ENCODE peak calls at places on chromosomes 4 and X, in nine cellular contexts. O is BE2C; W is OCI-M1; P is EH; E is activated naive CD8-positive, alpha-beta T cell treated with anti-CD3 and anti-CD28 coated beads, Interleukin-2, amount 10 ng/mL, durations not matched to agents 7 days and 5 days; U is HFFc6; J is stimulated activated CD4-positive, alpha-beta T cell treated with anti-CD3 and anti-CD28 coated beads, Interleukin-2, amount 100 ng/mL, for 4 hours; N is activated gamma-delta T cell treated with anti-CD3 and anti-CD28 coated beads, Interleukin-2, amount 50 U/mL, for 16 hours; I is T-helper 17 cell. S is an unnamed sample.

GRCh38 chrX:14916017-14916674 is 42.9 kb downstream of the MOSPD2 start:
- DNase-seq in O (peak; percentile 10), W (no peak), P (peak; percentile 76), E (no peak), U (peak; percentile 69), J (no peak), N (no peak), I (no peak), S (no peak)

GRCh38 chrX:119478504-119478903 is 10.3 kb downstream of the SLC25A5 start:
- DNase-seq in O (no peak), W (peak; percentile 32), P (no peak), E (no peak), U (no peak), J (no peak), N (no peak), I (no peak), S (no peak)

GRCh38 chrX:46381630-46382029 is 163.6 kb downstream of the ZNF674 start:
- DNase-seq in O (peak; percentile 4), W (peak; percentile 51), P (peak; percentile 26), E (no peak), U (peak; percentile 2), J (no peak), N (no peak), I (no peak), S (peak; percentile 49)

GRCh38 chr4:139530833-139531427 is 25.1 kb downstream of the SETD7 start:
- DNase-seq in O (peak; percentile 72), W (peak; percentile 83), P (peak; percentile 35), E (no peak), U (no peak), J (peak; percentile 42), N (peak; percentile 51), I (peak; percentile 24), S (peak; percentile 75)

GRCh38 chr4:123077330-123077729 is 154.9 kb upstream of the NUDT6 start:
- DNase-seq in O (no peak), W (no peak), P (no peak), E (no peak), U (no peak), J (no peak), N (no peak), I (no peak), S (no peak)

GRCh38 chr4:149897784-149898183 is 82.1 kb upstream of the IQCM start:
- DNase-seq in O (no peak), W (peak; percentile 68), P (peak; percentile 35), E (no peak), U (no peak), J (no peak), N (no peak), I (no peak), S (no peak)

GRCh38 chr4:44522761-44523445 is 74.3 kb upstream of the KCTD8 start:
- DNase-seq in O (no peak), W (no peak), P (no peak), E (no peak), U (no peak), J (no peak), N (no peak), I (no peak), S (no peak)

GRCh38 chr4:19700951-19701350 is 550.8 kb upstream of the SLIT2 start:
- DNase-seq in O (no peak), W (no peak), P (peak; percentile 25), E (no peak), U (no peak), J (no peak), N (no peak), I (no peak), S (no peak)

GRCh38 chrX:95841863-95842262 is 842.8 kb upstream of the DIAPH2 start:
- DNase-seq in O (no peak), W (no peak), P (no peak), E (no peak), U (no peak), J (no peak), N (no peak), I (no peak), S (no peak)

GRCh38 chrX:148808825-148809224 is 308.4 kb downstream of the AFF2 start:
- DNase-seq in O (no peak), W (no peak), P (no peak), E (no peak), U (no peak), J (no peak), N (no peak), I (no peak), S (no peak)

S was measured in glutamatergic neuron.